ENCODE peak calls at places on chromosomes 5 and 9, in nine cellular contexts. One of them, this sample, is unnamed.

GRCh38 chr9:5617749-5618148 is 11.2 kb upstream of the RIC1 start:
- DNase-seq in Peyer's patch: no peak
- DNase-seq in CD4-positive, CD25-positive, alpha-beta regulatory T cell: no peak
- DNase-seq in SK-N-SH: no peak
- DNase-seq in IMR-90: no peak
- DNase-seq in ascending aorta: no peak
- DNase-seq in heart right ventricle: no peak
- DNase-seq in body of pancreas: no peak
- DNase-seq in tibial artery: no peak
- DNase-seq in this sample: no peak

GRCh38 chr5:168987540-168988300 is 313.2 kb downstream of the SLIT3 start:
- DNase-seq in IMR-90: peak; percentile 58
- DNase-seq in SK-N-SH: peak; percentile 63
- DNase-seq in tibial artery: peak; percentile 82
- DNase-seq in heart right ventricle: peak; percentile 68
- DNase-seq in CD4-positive, CD25-positive, alpha-beta regulatory T cell: peak; percentile 7
- DNase-seq in body of pancreas: peak; percentile 74
- DNase-seq in Peyer's patch: peak; percentile 62
- DNase-seq in ascending aorta: no peak
- DNase-seq in this sample: peak; percentile 75

GRCh38 chr5:42250-42649 is 49.7 kb upstream of the PLEKHG4B start:
- DNase-seq in SK-N-SH: no peak
- DNase-seq in heart right ventricle: no peak
- DNase-seq in IMR-90: peak; percentile 4
- DNase-seq in body of pancreas: peak; percentile 20
- DNase-seq in ascending aorta: no peak
- DNase-seq in CD4-positive, CD25-positive, alpha-beta regulatory T cell: no peak
- DNase-seq in tibial artery: no peak
- DNase-seq in Peyer's patch: no peak
- DNase-seq in this sample: peak; percentile 17

GRCh38 chr5:111596705-111597104 is 84.4 kb upstream of the STARD4 start:
- DNase-seq in IMR-90: no peak
- DNase-seq in body of pancreas: no peak
- DNase-seq in ascending aorta: no peak
- DNase-seq in Peyer's patch: no peak
- DNase-seq in CD4-positive, CD25-positive, alpha-beta regulatory T cell: no peak
- DNase-seq in tibial artery: no peak
- DNase-seq in SK-N-SH: no peak
- DNase-seq in heart right ventricle: no peak
- DNase-seq in this sample: no peak

GRCh38 chr9:90420714-90421513 is 221.7 kb downstream of the DIRAS2 start:
- DNase-seq in Peyer's patch: no peak
- DNase-seq in IMR-90: no peak
- DNase-seq in body of pancreas: no peak
- DNase-seq in ascending aorta: no peak
- DNase-seq in tibial artery: no peak
- DNase-seq in heart right ventricle: no peak
- DNase-seq in SK-N-SH: no peak
- DNase-seq in CD4-positive, CD25-positive, alpha-beta regulatory T cell: no peak
- DNase-seq in this sample: no peak

GRCh38 chr5:83553000-83553486 is 81.5 kb downstream of the VCAN start:
- DNase-seq in body of pancreas: peak; percentile 25
- DNase-seq in IMR-90: peak; percentile 22
- DNase-seq in heart right ventricle: peak; percentile 17
- DNase-seq in SK-N-SH: no peak
- DNase-seq in ascending aorta: peak; percentile 18
- DNase-seq in CD4-positive, CD25-positive, alpha-beta regulatory T cell: no peak
- DNase-seq in Peyer's patch: no peak
- DNase-seq in tibial artery: peak; percentile 71
- DNase-seq in this sample: no peak

GRCh38 chr5:112417931-112418358 is 1.1 kb downstream of the EPB41L4A start:
- DNase-seq in heart right ventricle: peak; percentile 61
- DNase-seq in tibial artery: peak; percentile 70
- DNase-seq in SK-N-SH: peak; percentile 28
- DNase-seq in ascending aorta: no peak
- DNase-seq in body of pancreas: peak; percentile 47
- DNase-seq in CD4-positive, CD25-positive, alpha-beta regulatory T cell: no peak
- DNase-seq in Peyer's patch: peak; percentile 26
- DNase-seq in IMR-90: no peak
- DNase-seq in this sample: no peak

GRCh38 chr5:78644741-78645300 is 3.8 kb downstream of the LHFPL2 start:
- DNase-seq in body of pancreas: no peak
- DNase-seq in ascending aorta: no peak
- DNase-seq in CD4-positive, CD25-positive, alpha-beta regulatory T cell: no peak
- DNase-seq in tibial artery: no peak
- DNase-seq in heart right ventricle: no peak
- DNase-seq in SK-N-SH: no peak
- DNase-seq in Peyer's patch: no peak
- DNase-seq in IMR-90: peak; percentile 53
- DNase-seq in this sample: no peak

GRCh38 chr9:99192786-99193465 is 28.8 kb downstream of the ALG2 start:
- DNase-seq in IMR-90: peak; percentile 24
- DNase-seq in CD4-positive, CD25-positive, alpha-beta regulatory T cell: no peak
- DNase-seq in body of pancreas: no peak
- DNase-seq in tibial artery: no peak
- DNase-seq in ascending aorta: no peak
- DNase-seq in heart right ventricle: no peak
- DNase-seq in SK-N-SH: no peak
- DNase-seq in Peyer's patch: no peak
- DNase-seq in this sample: no peak

GRCh38 chr9:13648676-13649075 is 369.2 kb upstream of the MPDZ start:
- DNase-seq in SK-N-SH: no peak
- DNase-seq in IMR-90: no peak
- DNase-seq in ascending aorta: no peak
- DNase-seq in CD4-positive, CD25-positive, alpha-beta regulatory T cell: no peak
- DNase-seq in Peyer's patch: no peak
- DNase-seq in body of pancreas: no peak
- DNase-seq in heart right ventricle: no peak
- DNase-seq in tibial artery: no peak
- DNase-seq in this sample: no peak

GRCh38 chr5:65978251-65978650 is 51.9 kb downstream of the ERBIN start:
- DNase-seq in SK-N-SH: no peak
- DNase-seq in tibial artery: no peak
- DNase-seq in Peyer's patch: no peak
- DNase-seq in ascending aorta: no peak
- DNase-seq in body of pancreas: no peak
- DNase-seq in IMR-90: no peak
- DNase-seq in heart right ventricle: no peak
- DNase-seq in CD4-positive, CD25-positive, alpha-beta regulatory T cell: no peak
- DNase-seq in this sample: no peak

GRCh38 chr5:143682221-143682620 is 129.7 kb upstream of the HMHB1 start:
- DNase-seq in SK-N-SH: no peak
- DNase-seq in tibial artery: no peak
- DNase-seq in Peyer's patch: no peak
- DNase-seq in ascending aorta: no peak
- DNase-seq in body of pancreas: no peak
- DNase-seq in IMR-90: peak; percentile 79
- DNase-seq in CD4-positive, CD25-positive, alpha-beta regulatory T cell: no peak
- DNase-seq in heart right ventricle: no peak
- DNase-seq in this sample: no peak

GRCh38 chr9:109974143-109974917 is 194.3 kb downstream of the PALM2AKAP2 start:
- DNase-seq in SK-N-SH: no peak
- DNase-seq in CD4-positive, CD25-positive, alpha-beta regulatory T cell: no peak
- DNase-seq in Peyer's patch: peak; percentile 75
- DNase-seq in ascending aorta: no peak
- DNase-seq in heart right ventricle: peak; percentile 32
- DNase-seq in body of pancreas: peak; percentile 28
- DNase-seq in tibial artery: no peak
- DNase-seq in IMR-90: no peak
- DNase-seq in this sample: no peak

GRCh38 chr9:83013261-83013610 is 49.7 kb downstream of the RASEF start:
- DNase-seq in SK-N-SH: no peak
- DNase-seq in body of pancreas: no peak
- DNase-seq in ascending aorta: no peak
- DNase-seq in IMR-90: peak; percentile 83
- DNase-seq in heart right ventricle: no peak
- DNase-seq in CD4-positive, CD25-positive, alpha-beta regulatory T cell: no peak
- DNase-seq in tibial artery: no peak
- DNase-seq in Peyer's patch: no peak
- DNase-seq in this sample: no peak

DNA sequence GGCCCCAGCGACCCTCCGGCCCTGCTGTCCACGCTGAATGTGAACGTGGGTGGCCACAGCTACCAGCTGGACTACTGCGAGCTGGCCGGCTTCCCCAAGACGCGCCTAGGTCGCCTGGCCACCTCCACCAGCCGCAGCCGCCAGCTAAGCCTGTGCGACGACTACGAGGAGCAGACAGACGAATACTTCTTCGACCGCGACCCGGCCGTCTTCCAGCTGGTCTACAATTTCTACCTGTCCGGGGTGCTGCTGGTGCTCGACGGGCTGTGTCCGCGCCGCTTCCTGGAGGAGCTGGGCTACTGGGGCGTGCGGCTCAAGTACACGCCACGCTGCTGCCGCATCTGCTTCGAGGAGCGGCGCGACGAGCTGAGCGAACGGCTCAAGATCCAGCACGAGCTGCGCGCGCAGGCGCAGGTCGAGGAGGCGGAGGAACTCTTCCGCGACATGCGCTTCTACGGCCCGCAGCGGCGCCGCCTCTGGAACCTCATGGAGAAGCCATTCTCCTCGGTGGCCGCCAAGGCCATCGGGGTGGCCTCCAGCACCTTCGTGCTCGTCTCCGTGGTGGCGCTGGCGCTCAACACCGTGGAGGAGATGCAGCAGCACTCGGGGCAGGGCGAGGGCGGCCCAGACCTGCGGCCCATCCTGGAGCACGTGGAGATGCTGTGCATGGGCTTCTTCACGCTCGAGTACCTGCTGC is 839 bp downstream of the KCNV2 start:
- DNase-seq in body of pancreas: no peak
- DNase-seq in Peyer's patch: no peak
- DNase-seq in heart right ventricle: no peak
- DNase-seq in ascending aorta: no peak
- DNase-seq in IMR-90: no peak
- DNase-seq in SK-N-SH: no peak
- DNase-seq in tibial artery: no peak
- DNase-seq in CD4-positive, CD25-positive, alpha-beta regulatory T cell: no peak
- DNase-seq in this sample: no peak
- H3K4me3 ChIP-seq in body of pancreas: no peak overlapping the region
- H3K4me3 ChIP-seq in Peyer's patch: no peak overlapping the region
- H3K4me3 ChIP-seq in heart right ventricle: no peak overlapping the region
- H3K4me3 ChIP-seq in ascending aorta: no peak overlapping the region
- H3K4me3 ChIP-seq in IMR-90: no peak overlapping the region
- H3K4me3 ChIP-seq in SK-N-SH: no peak overlapping the region
- H3K4me3 ChIP-seq in tibial artery: no peak overlapping the region
- H3K4me3 ChIP-seq in CD4-positive, CD25-positive, alpha-beta regulatory T cell: no peak overlapping the region
- H3K4me3 ChIP-seq in this sample: no peak overlapping the region

GRCh38 chr9:124280176-124280691 is 22.5 kb downstream of the NEK6 start:
- DNase-seq in tibial artery: peak; percentile 96
- DNase-seq in ascending aorta: peak; percentile 65
- DNase-seq in body of pancreas: peak; percentile 59
- DNase-seq in heart right ventricle: no peak
- DNase-seq in IMR-90: peak; percentile 91
- DNase-seq in Peyer's patch: no peak
- DNase-seq in SK-N-SH: no peak
- DNase-seq in CD4-positive, CD25-positive, alpha-beta regulatory T cell: no peak
- DNase-seq in this sample: no peak
- H3K4me1 ChIP-seq in tibial artery: peaks cover 93% of the 10 kb centered on the region
- H3K4me1 ChIP-seq in ascending aorta: peaks cover 23% of the 10 kb centered on the region
- H3K4me1 ChIP-seq in body of pancreas: peaks cover 49% of the 10 kb centered on the region
- H3K4me1 ChIP-seq in heart right ventricle: peaks cover 88% of the 10 kb centered on the region
- H3K4me1 ChIP-seq in IMR-90: peaks cover 67% of the 10 kb centered on the region
- H3K4me1 ChIP-seq in Peyer's patch: peaks cover 19% of the 10 kb centered on the region
- H3K4me1 ChIP-seq in SK-N-SH: peaks cover 11% of the 10 kb centered on the region
- H3K4me1 ChIP-seq in CD4-positive, CD25-positive, alpha-beta regulatory T cell: peaks cover under 1% of the 10 kb centered on the region
- H3K4me1 ChIP-seq in this sample: no peaks in the 10 kb centered on the region

GRCh38 chr9:32566770-32567169 is 6.2 kb downstream of the NDUFB6 start:
- DNase-seq in CD4-positive, CD25-positive, alpha-beta regulatory T cell: no peak
- DNase-seq in Peyer's patch: no peak
- DNase-seq in body of pancreas: no peak
- DNase-seq in SK-N-SH: no peak
- DNase-seq in heart right ventricle: no peak
- DNase-seq in ascending aorta: no peak
- DNase-seq in tibial artery: no peak
- DNase-seq in IMR-90: no peak
- DNase-seq in this sample: no peak

GRCh38 chr9:32572900-32573523 is at the start of gene NDUFB6:
- DNase-seq in tibial artery: peak; percentile 95
- DNase-seq in Peyer's patch: peak; percentile 94
- DNase-seq in heart right ventricle: peak; percentile 94
- DNase-seq in IMR-90: peak; percentile 92
- DNase-seq in SK-N-SH: peak; percentile 90
- DNase-seq in body of pancreas: peak; percentile 94
- DNase-seq in CD4-positive, CD25-positive, alpha-beta regulatory T cell: peak; percentile 93
- DNase-seq in ascending aorta: peak; percentile 54
- DNase-seq in this sample: peak; percentile 95

GRCh38 chr9:32570262-32570661 is 2.7 kb downstream of the NDUFB6 start:
- DNase-seq in tibial artery: no peak
- DNase-seq in IMR-90: no peak
- DNase-seq in heart right ventricle: no peak
- DNase-seq in Peyer's patch: no peak
- DNase-seq in CD4-positive, CD25-positive, alpha-beta regulatory T cell: no peak
- DNase-seq in ascending aorta: no peak
- DNase-seq in SK-N-SH: no peak
- DNase-seq in body of pancreas: no peak
- DNase-seq in this sample: no peak

GRCh38 chr9:32577316-32577715 is 4.4 kb upstream of the NDUFB6 start:
- DNase-seq in CD4-positive, CD25-positive, alpha-beta regulatory T cell: no peak
- DNase-seq in SK-N-SH: no peak
- DNase-seq in heart right ventricle: no peak
- DNase-seq in tibial artery: no peak
- DNase-seq in Peyer's patch: no peak
- DNase-seq in body of pancreas: no peak
- DNase-seq in ascending aorta: no peak
- DNase-seq in IMR-90: no peak
- DNase-seq in this sample: no peak

GRCh38 chr9:32571969-32572899 is 725 bp downstream of the NDUFB6 start:
- DNase-seq in tibial artery: no peak
- DNase-seq in IMR-90: peak; percentile 82
- DNase-seq in CD4-positive, CD25-positive, alpha-beta regulatory T cell: peak; percentile 66
- DNase-seq in heart right ventricle: peak; percentile 57
- DNase-seq in ascending aorta: no peak
- DNase-seq in body of pancreas: peak; percentile 72
- DNase-seq in Peyer's patch: peak; percentile 79
- DNase-seq in SK-N-SH: peak; percentile 79
- DNase-seq in this sample: peak; percentile 79
- H3K9me3 ChIP-seq in tibial artery: no peaks in the 10 kb centered on the region
- H3K9me3 ChIP-seq in IMR-90: no peaks in the 10 kb centered on the region
- H3K9me3 ChIP-seq in CD4-positive, CD25-positive, alpha-beta regulatory T cell: no peaks in the 10 kb centered on the region
- H3K9me3 ChIP-seq in heart right ventricle: no peaks in the 10 kb centered on the region
- H3K9me3 ChIP-seq in ascending aorta: no peaks in the 10 kb centered on the region
- H3K9me3 ChIP-seq in body of pancreas: no peaks in the 10 kb centered on the region
- H3K9me3 ChIP-seq in Peyer's patch: no peaks in the 10 kb centered on the region
- H3K9me3 ChIP-seq in SK-N-SH: no peaks in the 10 kb centered on the region
- H3K9me3 ChIP-seq in this sample: no peaks in the 10 kb centered on the region

DNA sequence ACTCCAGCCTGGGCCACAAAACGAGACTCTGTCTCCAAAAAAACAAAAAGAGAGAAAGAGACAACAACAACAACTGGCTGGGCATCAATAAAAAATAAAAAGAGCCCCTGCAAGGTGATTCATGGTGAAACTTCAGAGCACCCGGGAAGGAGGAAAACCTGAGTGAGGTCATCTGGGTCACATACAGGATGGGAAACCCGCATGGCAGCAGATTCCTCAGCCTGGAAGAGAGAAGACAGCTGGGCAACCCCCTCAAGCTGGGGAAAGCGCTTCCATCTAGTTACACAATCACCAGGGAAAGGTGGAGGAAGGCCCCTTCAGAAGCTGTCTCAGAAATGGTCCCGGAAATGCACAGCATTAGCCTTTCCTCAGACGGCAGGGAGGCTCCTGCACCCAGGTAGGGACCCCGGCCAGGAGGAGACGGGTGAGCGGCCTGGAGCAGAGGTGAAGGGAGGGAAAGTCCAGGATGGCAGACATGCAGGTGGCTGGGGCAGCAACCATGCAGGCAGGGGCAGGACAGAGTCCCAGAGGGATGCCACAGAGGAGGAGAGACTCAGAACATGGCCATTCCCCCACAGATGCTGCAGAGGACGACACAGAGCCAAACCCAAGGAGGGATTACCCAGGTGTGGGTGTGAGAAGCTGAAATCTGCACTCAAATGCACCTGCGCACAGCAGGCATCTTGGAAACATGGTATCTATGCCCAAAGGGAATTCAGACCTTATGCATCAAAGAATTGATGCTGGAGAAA is 29.4 kb downstream of the CAMSAP1 start:
- DNase-seq in SK-N-SH: no peak
- DNase-seq in Peyer's patch: no peak
- DNase-seq in ascending aorta: no peak
- DNase-seq in CD4-positive, CD25-positive, alpha-beta regulatory T cell: no peak
- DNase-seq in body of pancreas: no peak
- DNase-seq in IMR-90: no peak
- DNase-seq in tibial artery: no peak
- DNase-seq in heart right ventricle: no peak
- DNase-seq in this sample: no peak
- H3K4me3 ChIP-seq in SK-N-SH: no peak overlapping the region
- H3K4me3 ChIP-seq in Peyer's patch: no peak overlapping the region
- H3K4me3 ChIP-seq in ascending aorta: no peak overlapping the region
- H3K4me3 ChIP-seq in CD4-positive, CD25-positive, alpha-beta regulatory T cell: no peak overlapping the region
- H3K4me3 ChIP-seq in body of pancreas: no peak overlapping the region
- H3K4me3 ChIP-seq in IMR-90: no peak overlapping the region
- H3K4me3 ChIP-seq in tibial artery: no peak overlapping the region
- H3K4me3 ChIP-seq in heart right ventricle: no peak overlapping the region
- H3K4me3 ChIP-seq in this sample: no peak overlapping the region

This sample was measured in HAP-1.